ENCODE peak calls at places on chromosome 21, in seven cellular contexts. A, Q, Z, S, H, T and P are unnamed samples.
A peak's percentile ranks its signal among the peaks of the same experiment; 100 is the strongest.

GRCh38 chr21:21200939-21201610 is 202.9 kb downstream of the NCAM2 start:
- ATAC-seq in A (no peak), Q (no peak), Z (no peak), S (peak; percentile 23), H (peak; percentile 64), T (no peak), P (no peak)

GRCh38 chr21:17472592-17473271 is 40.1 kb upstream of the CXADR start:
- ATAC-seq in A (peak; percentile 92), Q (no peak), Z (no peak), S (no peak), H (no peak), T (no peak), P (no peak)

GRCh38 chr21:31559368-31560119 is 99.9 kb upstream of the SOD1 start:
- ATAC-seq in A (no peak), Q (peak; percentile 84), Z (peak; percentile 82), S (peak; percentile 85), H (peak; percentile 86), T (peak; percentile 82), P (peak; percentile 88)

GRCh38 chr21:29245104-29245643 is 53.5 kb upstream of the BACH1 start:
- ATAC-seq in A (no peak), Q (no peak), Z (no peak), S (peak; percentile 90), H (no peak), T (no peak), P (no peak)

GRCh38 chr21:33033961-33034413 is 8.3 kb downstream of the OLIG2 start:
- ATAC-seq in A (no peak), Q (no peak), Z (no peak), S (no peak), H (no peak), T (no peak), P (no peak)

GRCh38 chr21:16496594-16496993 is 766.8 kb downstream of the USP25 start:
- ATAC-seq in A (no peak), Q (no peak), Z (no peak), S (no peak), H (no peak), T (no peak), P (no peak)

GRCh38 chr21:14737922-14738321 is 191.8 kb upstream of the SAMSN1 start:
- ATAC-seq in A (peak; percentile 76), Q (peak; percentile 59), Z (peak; percentile 96), S (peak; percentile 94), H (peak; percentile 57), T (peak; percentile 81), P (no peak)

GRCh38 chr21:30190554-30190953 is 23.9 kb upstream of the CLDN17 start:
- ATAC-seq in A (no peak), Q (no peak), Z (no peak), S (no peak), H (no peak), T (no peak), P (no peak)

GRCh38 chr21:46448108-46448507 is 10.6 kb upstream of the DIP2A start:
- ATAC-seq in A (peak; percentile 47), Q (no peak), Z (no peak), S (no peak), H (no peak), T (no peak), P (no peak)

DNA sequence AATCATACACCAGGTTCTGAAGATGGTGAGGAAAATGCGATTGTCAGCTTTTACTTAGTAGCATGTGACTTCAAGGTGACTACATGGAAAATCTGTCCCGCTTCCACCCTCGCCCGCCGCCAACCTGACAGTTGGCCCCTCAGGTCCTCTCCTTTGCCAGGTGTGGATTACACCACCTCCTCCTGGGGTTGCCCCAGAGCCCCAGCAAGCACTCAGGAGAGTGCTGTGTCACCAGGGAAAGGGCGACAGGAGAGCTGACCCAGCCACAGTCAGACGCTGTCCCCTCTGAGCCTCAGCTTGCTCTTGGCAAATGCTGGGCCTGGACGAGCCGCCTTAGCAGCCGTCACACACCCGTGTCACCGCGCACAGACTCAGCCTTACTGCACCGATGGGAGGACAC is 17.9 kb downstream of the PTTG1IP start:
- ATAC-seq in A (no peak), Q (no peak), Z (no peak), S (no peak), H (no peak), T (no peak), P (no peak)
- H3K36me3 ChIP-seq in A (peaks cover 95% of the 10 kb centered on the region), Q (peaks cover 38% of the 10 kb centered on the region), Z (peaks cover 41% of the 10 kb centered on the region), S (peaks cover 87% of the 10 kb centered on the region), H (peaks cover 91% of the 10 kb centered on the region), T (peaks cover 82% of the 10 kb centered on the region), P (peaks cover 99% of the 10 kb centered on the region)

GRCh38 chr21:34825101-34825500 is 156.3 kb downstream of the CLIC6 start:
- ATAC-seq in A (no peak), Q (no peak), Z (no peak), S (no peak), H (no peak), T (no peak), P (no peak)
- H3K36me3 ChIP-seq in A (peaks cover 41% of the 10 kb centered on the region), Q (peaks cover 8% of the 10 kb centered on the region), Z (peaks cover 31% of the 10 kb centered on the region), S (peaks cover 42% of the 10 kb centered on the region), H (peaks cover 97% of the 10 kb centered on the region), T (peaks cover 82% of the 10 kb centered on the region), P (no peaks in the 10 kb centered on the region)

DNA sequence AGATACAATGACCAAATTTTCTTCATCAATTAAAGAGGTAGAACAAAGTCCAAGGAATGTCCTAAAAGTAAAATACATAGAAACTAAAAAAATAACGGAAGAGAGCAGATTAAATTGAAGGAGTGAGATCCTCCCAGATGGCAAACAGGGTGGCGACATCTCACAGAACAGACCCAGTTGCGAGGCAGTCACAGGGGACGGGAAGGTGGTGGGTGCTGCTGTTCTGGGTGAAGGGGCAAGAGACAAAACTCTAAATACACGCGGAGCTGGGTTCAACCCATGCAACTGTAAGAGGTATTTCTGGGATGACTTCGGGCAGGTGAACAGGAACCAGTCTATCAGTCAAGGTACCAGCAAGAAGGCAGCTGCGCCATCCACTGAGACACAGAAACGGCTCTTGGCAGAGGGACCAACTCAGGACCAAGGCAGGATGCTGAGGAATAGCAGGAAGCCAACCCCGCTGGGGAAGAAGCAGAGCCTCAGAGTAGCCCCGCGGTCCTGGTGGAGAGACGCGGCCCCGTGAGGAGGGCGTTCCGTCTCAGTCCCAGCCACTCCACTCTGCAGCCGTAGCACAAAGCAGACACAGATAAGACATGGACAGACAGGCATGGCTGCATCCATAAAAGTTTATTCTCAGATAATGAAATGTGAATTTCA is 32.2 kb downstream of the WDR4 start:
- ATAC-seq in A (no peak), Q (no peak), Z (no peak), S (no peak), H (no peak), T (no peak), P (no peak)
- H3K36me3 ChIP-seq in A (peaks cover 81% of the 10 kb centered on the region), Q (peaks cover 28% of the 10 kb centered on the region), Z (peaks cover 30% of the 10 kb centered on the region), S (peaks cover 74% of the 10 kb centered on the region), H (peaks cover 90% of the 10 kb centered on the region), T (peaks cover 54% of the 10 kb centered on the region), P (no peaks in the 10 kb centered on the region)

DNA sequence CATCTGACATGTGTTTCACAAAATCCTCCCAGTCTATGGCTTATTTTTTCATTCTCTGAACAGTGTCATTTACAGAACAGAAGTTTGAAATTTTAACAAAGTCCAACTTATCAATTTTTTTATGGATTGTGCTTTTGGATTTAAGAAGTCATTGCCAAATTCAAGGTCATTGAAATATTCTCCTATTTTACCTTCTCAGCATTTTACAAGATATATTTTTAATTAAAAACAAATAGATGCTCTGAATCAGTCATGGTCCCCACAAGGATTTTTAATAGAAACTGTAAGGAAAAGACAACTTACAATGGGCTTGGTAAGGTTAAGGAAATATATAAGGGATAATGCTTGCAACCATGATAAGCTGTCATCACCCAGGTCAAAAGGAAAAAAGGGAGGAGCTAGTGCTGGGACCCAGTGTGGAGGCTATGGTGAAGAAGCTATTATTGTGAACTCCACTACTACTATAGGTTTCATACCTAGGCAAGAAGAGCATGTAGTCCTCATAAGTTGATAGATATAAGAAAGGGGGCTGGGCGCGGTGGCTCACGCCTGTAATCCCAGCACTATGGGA is 144.5 kb upstream of the KCNJ15 start:
- ATAC-seq in A (no peak), Q (no peak), Z (no peak), S (no peak), H (no peak), T (no peak), P (no peak)
- H3K36me3 ChIP-seq in A (no peaks in the 10 kb centered on the region), Q (no peaks in the 10 kb centered on the region), Z (no peaks in the 10 kb centered on the region), S (no peaks in the 10 kb centered on the region), H (no peaks in the 10 kb centered on the region), T (no peaks in the 10 kb centered on the region), P (no peaks in the 10 kb centered on the region)

GRCh38 chr21:34797202-34797527 is 128.4 kb downstream of the CLIC6 start:
- ATAC-seq in A (no peak), Q (no peak), Z (no peak), S (no peak), H (no peak), T (no peak), P (no peak)
- H3K36me3 ChIP-seq in A (peaks cover 26% of the 10 kb centered on the region), Q (peaks cover 4% of the 10 kb centered on the region), Z (peaks cover 31% of the 10 kb centered on the region), S (peaks cover 64% of the 10 kb centered on the region), H (peaks cover 98% of the 10 kb centered on the region), T (peaks cover 88% of the 10 kb centered on the region), P (no peaks in the 10 kb centered on the region)

DNA sequence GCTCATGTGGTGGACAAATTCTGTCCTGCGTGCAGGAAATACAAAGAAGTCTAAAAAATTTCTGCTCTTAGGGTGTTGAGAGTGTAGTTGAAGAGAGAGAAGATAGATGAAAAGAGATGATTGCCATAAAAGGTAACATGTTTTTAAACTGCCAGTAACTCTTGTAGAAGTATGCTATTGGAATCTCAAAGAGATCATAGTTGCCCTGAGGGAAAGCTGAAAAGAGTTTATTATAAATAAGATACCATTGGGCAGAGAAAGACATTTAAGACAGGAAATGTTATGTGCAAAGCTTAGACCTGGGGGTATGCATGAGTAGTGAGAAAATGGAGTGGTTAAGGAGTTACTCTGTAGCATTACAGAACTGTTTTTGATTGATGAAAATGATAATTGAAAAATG is 17.6 kb downstream of the GABPA start:
- ATAC-seq in A (no peak), Q (no peak), Z (no peak), S (no peak), H (no peak), T (no peak), P (no peak)
- H3K36me3 ChIP-seq in A (peaks cover 49% of the 10 kb centered on the region), Q (peaks cover 19% of the 10 kb centered on the region), Z (no peaks in the 10 kb centered on the region), S (peaks cover 64% of the 10 kb centered on the region), H (peaks cover 64% of the 10 kb centered on the region), T (peaks cover 59% of the 10 kb centered on the region), P (peaks cover 62% of the 10 kb centered on the region)

GRCh38 chr21:44331650-44332306 is 7.4 kb downstream of the CFAP410 start:
- ATAC-seq in A (peak; percentile 3), Q (no peak), Z (no peak), S (no peak), H (no peak), T (no peak), P (no peak)
- H3K36me3 ChIP-seq in A (peaks cover 16% of the 10 kb centered on the region), Q (no peaks in the 10 kb centered on the region), Z (peaks cover 16% of the 10 kb centered on the region), S (peaks cover under 1% of the 10 kb centered on the region), H (peaks cover 55% of the 10 kb centered on the region), T (peaks cover 2% of the 10 kb centered on the region), P (no peaks in the 10 kb centered on the region)

GRCh38 chr21:36048357-36048756 is 12.0 kb downstream of the SETD4 start:
- ATAC-seq in A (no peak), Q (no peak), Z (no peak), S (no peak), H (no peak), T (no peak), P (no peak)
- H3K36me3 ChIP-seq in A (peaks cover 73% of the 10 kb centered on the region), Q (peaks cover 39% of the 10 kb centered on the region), Z (peaks cover 35% of the 10 kb centered on the region), S (peaks cover 94% of the 10 kb centered on the region), H (peaks cover 74% of the 10 kb centered on the region), T (peaks cover 59% of the 10 kb centered on the region), P (no peaks in the 10 kb centered on the region)